ENCODE peak calls at places on chromosome 11, in eight cellular contexts. One of them, this sample, is unnamed.

GRCh38 chr11:119205080-119205479 is 1.1 kb upstream of the CBL start:
- DNase-seq in gastrocnemius medialis: no peak
- DNase-seq in Peyer's patch: peak
- DNase-seq in ovary: no peak
- DNase-seq in heart left ventricle: no peak
- DNase-seq in stomach: no peak
- DNase-seq in A549: no peak
- DNase-seq in tibial nerve: no peak
- DNase-seq in this sample: no peak

GRCh38 chr11:93850585-93851018 is at the start of gene VSTM5:
- DNase-seq in gastrocnemius medialis: no peak
- DNase-seq in Peyer's patch: no peak
- DNase-seq in ovary: no peak
- DNase-seq in heart left ventricle: no peak
- DNase-seq in stomach: no peak
- DNase-seq in A549: no peak
- DNase-seq in tibial nerve: no peak
- DNase-seq in this sample: no peak

GRCh38 chr11:8732748-8733241 is 50.2 kb downstream of the RPL27A start:
- DNase-seq in gastrocnemius medialis: peak
- DNase-seq in Peyer's patch: no peak
- DNase-seq in ovary: peak
- DNase-seq in heart left ventricle: peak
- DNase-seq in stomach: peak
- DNase-seq in A549: no peak
- DNase-seq in tibial nerve: no peak
- DNase-seq in this sample: no peak

GRCh38 chr11:5846689-5847088 is 5.0 kb upstream of the OR52E6 start:
- DNase-seq in gastrocnemius medialis: no peak
- DNase-seq in Peyer's patch: no peak
- DNase-seq in ovary: no peak
- DNase-seq in heart left ventricle: no peak
- DNase-seq in stomach: no peak
- DNase-seq in A549: no peak
- DNase-seq in tibial nerve: no peak
- DNase-seq in this sample: no peak

GRCh38 chr11:59429924-59430516 is 3.8 kb upstream of the OR5A2 start:
- DNase-seq in gastrocnemius medialis: no peak
- DNase-seq in Peyer's patch: peak
- DNase-seq in ovary: no peak
- DNase-seq in heart left ventricle: no peak
- DNase-seq in stomach: no peak
- DNase-seq in A549: peak
- DNase-seq in tibial nerve: peak
- DNase-seq in this sample: no peak

GRCh38 chr11:119315139-119316016 is 1.6 kb downstream of the MCAM start:
- DNase-seq in gastrocnemius medialis: no peak
- DNase-seq in Peyer's patch: peak
- DNase-seq in ovary: peak
- DNase-seq in heart left ventricle: peak
- DNase-seq in stomach: no peak
- DNase-seq in A549: no peak
- DNase-seq in tibial nerve: no peak
- DNase-seq in this sample: no peak

GRCh38 chr11:35165416-35166368 is 26.7 kb downstream of the CD44 start:
- DNase-seq in gastrocnemius medialis: no peak
- DNase-seq in Peyer's patch: peak
- DNase-seq in ovary: no peak
- DNase-seq in heart left ventricle: no peak
- DNase-seq in stomach: peak
- DNase-seq in A549: no peak
- DNase-seq in tibial nerve: peak
- DNase-seq in this sample: no peak

GRCh38 chr11:65429724-65430405 is 7.3 kb downstream of the NEAT1 start:
- DNase-seq in gastrocnemius medialis: no peak
- DNase-seq in Peyer's patch: peak
- DNase-seq in ovary: peak
- DNase-seq in heart left ventricle: peak
- DNase-seq in stomach: peak
- DNase-seq in A549: no peak
- DNase-seq in tibial nerve: peak
- DNase-seq in this sample: peak

GRCh38 chr11:79076526-79077115 is 364.2 kb downstream of the TENM4 start:
- DNase-seq in gastrocnemius medialis: no peak
- DNase-seq in Peyer's patch: peak
- DNase-seq in ovary: no peak
- DNase-seq in heart left ventricle: peak
- DNase-seq in stomach: peak
- DNase-seq in A549: peak
- DNase-seq in tibial nerve: peak
- DNase-seq in this sample: no peak

GRCh38 chr11:101336858-101337257 is 207.2 kb upstream of the PGR start:
- DNase-seq in gastrocnemius medialis: no peak
- DNase-seq in Peyer's patch: no peak
- DNase-seq in ovary: no peak
- DNase-seq in heart left ventricle: no peak
- DNase-seq in stomach: no peak
- DNase-seq in A549: no peak
- DNase-seq in tibial nerve: no peak
- DNase-seq in this sample: no peak

GRCh38 chr11:68641880-68642279 is 42.5 kb upstream of the GAL start:
- DNase-seq in gastrocnemius medialis: no peak
- DNase-seq in Peyer's patch: no peak
- DNase-seq in ovary: no peak
- DNase-seq in heart left ventricle: no peak
- DNase-seq in stomach: no peak
- DNase-seq in A549: no peak
- DNase-seq in tibial nerve: no peak
- DNase-seq in this sample: no peak

DNA sequence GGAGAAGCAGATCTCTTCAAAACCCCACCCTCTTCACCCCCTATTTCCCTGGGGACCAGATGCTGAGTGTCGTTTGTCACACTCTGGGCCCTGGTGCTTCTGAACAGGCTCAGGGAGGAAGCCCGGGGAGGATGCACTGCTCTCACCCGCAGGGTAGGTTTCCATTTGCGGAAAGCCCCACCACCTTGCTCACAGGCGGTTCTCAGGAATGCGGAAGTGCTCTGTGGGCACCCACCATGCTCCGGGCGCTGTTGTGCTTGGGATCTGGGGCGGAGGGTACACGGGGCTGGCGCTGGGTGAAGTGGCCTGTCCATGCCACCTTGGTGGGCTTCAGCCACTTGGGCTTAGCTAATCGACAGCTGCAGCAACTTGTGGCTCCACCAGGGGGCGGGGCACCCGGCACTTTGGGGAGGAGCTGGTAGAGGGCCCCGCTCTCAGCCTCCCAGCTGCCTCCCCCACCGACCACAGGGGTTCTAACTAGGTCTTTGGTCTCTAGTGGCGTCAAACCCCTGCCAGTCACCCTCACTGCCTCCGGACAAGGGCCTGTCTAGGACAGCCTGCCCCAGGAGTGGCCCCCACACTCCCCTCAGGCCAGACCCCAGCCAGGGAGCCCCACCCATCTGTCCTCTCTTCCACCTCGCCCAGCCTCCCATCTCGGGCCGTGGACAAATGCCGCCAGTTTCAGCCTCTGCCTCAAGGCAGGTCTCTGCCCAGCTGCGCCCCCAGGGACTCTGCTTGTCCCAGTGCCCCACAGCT is 7.4 kb downstream of the NDUFV1 start:
- DNase-seq in gastrocnemius medialis: no peak
- DNase-seq in Peyer's patch: peak
- DNase-seq in ovary: peak
- DNase-seq in heart left ventricle: peak
- DNase-seq in stomach: peak
- DNase-seq in A549: no peak
- DNase-seq in tibial nerve: no peak
- DNase-seq in this sample: no peak
- TF ChIP-seq POLR2A in gastrocnemius medialis: no peak
- TF ChIP-seq POLR2A in Peyer's patch: no peak
- TF ChIP-seq POLR2A in ovary: no peak
- TF ChIP-seq POLR2A in heart left ventricle: no peak
- TF ChIP-seq POLR2A in stomach: no peak
- TF ChIP-seq POLR2A in A549: no peak
- TF ChIP-seq POLR2A in tibial nerve: no peak
- TF ChIP-seq POLR2A in this sample: no peak

DNA sequence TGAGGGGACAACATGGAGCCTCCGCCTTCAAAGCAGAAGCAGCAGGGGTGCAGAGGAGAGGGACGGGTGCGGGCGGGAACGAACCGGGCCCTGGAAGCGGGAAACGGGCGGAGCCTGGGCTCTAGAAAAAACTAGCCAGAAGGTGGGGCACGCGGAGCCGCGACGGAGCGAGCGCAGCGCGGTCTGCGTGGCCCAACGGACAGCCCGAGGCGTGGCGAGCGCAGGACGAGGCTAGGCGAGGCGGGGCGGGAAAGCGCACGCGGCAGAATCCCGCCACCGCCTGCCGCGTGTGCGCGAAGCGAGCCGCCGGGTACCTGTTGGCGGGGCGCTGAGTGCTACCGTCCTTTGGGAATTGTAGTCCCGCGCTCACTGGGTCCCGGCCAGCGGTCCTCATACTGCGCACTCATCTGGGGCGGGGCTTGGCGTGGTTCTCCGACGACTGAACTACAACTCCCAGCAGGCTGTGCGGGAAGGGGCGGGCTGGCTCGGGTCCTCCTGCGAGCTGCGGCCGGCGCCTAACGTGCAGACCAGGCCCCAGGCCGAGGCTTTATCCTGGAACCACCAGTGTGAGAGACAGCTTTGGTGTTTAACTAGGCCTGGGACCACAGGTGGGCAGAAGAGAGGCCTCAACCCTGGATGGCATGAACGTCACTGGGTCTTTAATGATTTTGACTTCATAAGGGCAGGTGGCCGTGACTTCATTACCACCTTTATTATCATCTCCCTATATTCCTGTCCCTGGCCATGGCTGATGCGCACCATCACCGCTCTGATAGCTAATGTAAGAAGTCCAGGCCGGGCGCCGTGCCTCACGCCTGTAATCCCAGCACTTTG is at the start of gene ATL3:
- DNase-seq in gastrocnemius medialis: peak
- DNase-seq in Peyer's patch: peak
- DNase-seq in ovary: peak
- DNase-seq in heart left ventricle: peak
- DNase-seq in stomach: peak
- DNase-seq in A549: peak
- DNase-seq in tibial nerve: peak
- DNase-seq in this sample: peak
- TF ChIP-seq POLR2A in gastrocnemius medialis: peak
- TF ChIP-seq POLR2A in Peyer's patch: peak
- TF ChIP-seq POLR2A in ovary: peak
- TF ChIP-seq POLR2A in heart left ventricle: peak
- TF ChIP-seq POLR2A in stomach: no peak
- TF ChIP-seq POLR2A in A549: peak
- TF ChIP-seq POLR2A in tibial nerve: peak
- TF ChIP-seq POLR2A in this sample: no peak

GRCh38 chr11:73288873-73289707 is 17.0 kb downstream of the P2RY6 start:
- DNase-seq in gastrocnemius medialis: peak
- DNase-seq in Peyer's patch: peak
- DNase-seq in ovary: peak
- DNase-seq in heart left ventricle: peak
- DNase-seq in stomach: peak
- DNase-seq in A549: peak
- DNase-seq in tibial nerve: peak
- DNase-seq in this sample: no peak
- TF ChIP-seq POLR2A in gastrocnemius medialis: no peak
- TF ChIP-seq POLR2A in Peyer's patch: no peak
- TF ChIP-seq POLR2A in ovary: no peak
- TF ChIP-seq POLR2A in heart left ventricle: no peak
- TF ChIP-seq POLR2A in stomach: no peak
- TF ChIP-seq POLR2A in A549: no peak
- TF ChIP-seq POLR2A in tibial nerve: no peak
- TF ChIP-seq POLR2A in this sample: no peak

GRCh38 chr11:113705871-113706654 is at the start of gene TMPRSS5:
- DNase-seq in gastrocnemius medialis: no peak
- DNase-seq in Peyer's patch: no peak
- DNase-seq in ovary: no peak
- DNase-seq in heart left ventricle: no peak
- DNase-seq in stomach: no peak
- DNase-seq in A549: no peak
- DNase-seq in tibial nerve: no peak
- DNase-seq in this sample: no peak
- TF ChIP-seq POLR2A in gastrocnemius medialis: no peak
- TF ChIP-seq POLR2A in Peyer's patch: no peak
- TF ChIP-seq POLR2A in ovary: no peak
- TF ChIP-seq POLR2A in heart left ventricle: no peak
- TF ChIP-seq POLR2A in stomach: no peak
- TF ChIP-seq POLR2A in A549: no peak
- TF ChIP-seq POLR2A in tibial nerve: peak
- TF ChIP-seq POLR2A in this sample: no peak

DNA sequence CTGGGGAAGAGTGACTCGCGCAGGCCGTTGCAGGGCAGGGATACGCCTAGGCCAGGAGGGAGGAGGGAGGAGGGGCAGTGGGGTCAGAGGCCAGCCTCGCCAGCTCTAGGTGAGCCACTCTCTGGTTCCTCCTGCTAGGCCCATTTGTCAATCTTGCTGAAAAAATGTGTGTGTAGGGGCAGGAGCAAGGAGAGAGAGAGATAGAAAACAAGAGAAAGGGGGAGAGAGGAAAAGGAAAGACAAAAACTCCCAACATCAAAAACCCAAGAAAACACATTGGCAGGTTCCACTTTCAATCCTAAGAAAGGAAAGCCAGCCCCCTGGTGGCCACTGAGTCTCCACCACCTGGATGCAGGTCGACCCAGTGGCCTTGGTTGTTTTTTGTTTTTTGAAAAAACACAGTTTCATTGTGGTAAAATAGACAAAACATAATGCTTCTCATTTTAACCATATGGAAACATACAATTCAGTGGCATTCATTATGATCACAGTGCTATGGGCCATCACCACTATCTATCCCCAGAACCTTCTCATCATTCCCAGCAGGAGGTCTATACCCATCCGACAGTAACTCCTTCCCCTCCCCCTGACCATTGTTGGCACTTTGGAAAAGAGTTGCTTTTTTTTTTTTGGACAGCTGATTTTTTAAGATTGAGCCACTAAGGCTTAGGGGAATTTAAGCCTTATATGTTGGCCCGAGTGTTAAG is 10.9 kb downstream of the OMP start:
- DNase-seq in gastrocnemius medialis: no peak
- DNase-seq in Peyer's patch: peak
- DNase-seq in ovary: no peak
- DNase-seq in heart left ventricle: no peak
- DNase-seq in stomach: peak
- DNase-seq in A549: peak
- DNase-seq in tibial nerve: peak
- DNase-seq in this sample: no peak
- TF ChIP-seq POLR2A in gastrocnemius medialis: no peak
- TF ChIP-seq POLR2A in Peyer's patch: no peak
- TF ChIP-seq POLR2A in ovary: no peak
- TF ChIP-seq POLR2A in heart left ventricle: no peak
- TF ChIP-seq POLR2A in stomach: no peak
- TF ChIP-seq POLR2A in A549: no peak
- TF ChIP-seq POLR2A in tibial nerve: no peak
- TF ChIP-seq POLR2A in this sample: no peak

GRCh38 chr11:69642913-69643632 is 2.1 kb downstream of the CCND1 start:
- DNase-seq in gastrocnemius medialis: peak
- DNase-seq in Peyer's patch: peak
- DNase-seq in ovary: peak
- DNase-seq in heart left ventricle: peak
- DNase-seq in stomach: peak
- DNase-seq in A549: peak
- DNase-seq in tibial nerve: peak
- DNase-seq in this sample: no peak
- TF ChIP-seq POLR2A in gastrocnemius medialis: no peak
- TF ChIP-seq POLR2A in Peyer's patch: no peak
- TF ChIP-seq POLR2A in ovary: no peak
- TF ChIP-seq POLR2A in heart left ventricle: peak
- TF ChIP-seq POLR2A in stomach: no peak
- TF ChIP-seq POLR2A in A549: no peak
- TF ChIP-seq POLR2A in tibial nerve: no peak
- TF ChIP-seq POLR2A in this sample: no peak

GRCh38 chr11:47248664-47249377 is at the start of gene ACP2:
- DNase-seq in gastrocnemius medialis: peak
- DNase-seq in Peyer's patch: peak
- DNase-seq in ovary: peak
- DNase-seq in heart left ventricle: peak
- DNase-seq in stomach: peak
- DNase-seq in A549: peak
- DNase-seq in tibial nerve: peak
- DNase-seq in this sample: no peak
- TF ChIP-seq POLR2A in gastrocnemius medialis: peak
- TF ChIP-seq POLR2A in Peyer's patch: peak
- TF ChIP-seq POLR2A in ovary: peak
- TF ChIP-seq POLR2A in heart left ventricle: peak
- TF ChIP-seq POLR2A in stomach: no peak
- TF ChIP-seq POLR2A in A549: peak
- TF ChIP-seq POLR2A in tibial nerve: peak
- TF ChIP-seq POLR2A in this sample: peak